ENCODE peak calls at places on chromosomes 12 and 14, in eight cellular contexts. L is tibial artery; A is activated CD8-positive, alpha-beta T cell treated with anti-CD3 and anti-CD28 coated beads for 36 hours; T is MCF 10A; Q is lower leg skin; X is GM06990; S is progenitor cell of endocrine pancreas; Z is AG04450. M is an unnamed sample.

GRCh38 chr12:15688202-15688736 is 100.9 kb downstream of the EPS8 start:
- DNase-seq in L (peak; percentile 86), A (peak; percentile 5), T (peak; percentile 45), Q (peak; percentile 94), X (no peak), S (no peak), Z (no peak), M (no peak)

GRCh38 chr12:95446511-95446910 is 27.4 kb upstream of the METAP2 start:
- DNase-seq in L (peak; percentile 69), A (no peak), T (no peak), Q (peak; percentile 86), X (no peak), S (peak; percentile 46), Z (no peak), M (no peak)

GRCh38 chr14:25122188-25122587 is 72.2 kb upstream of the STXBP6 start:
- DNase-seq in L (no peak), A (no peak), T (no peak), Q (no peak), X (no peak), S (no peak), Z (no peak), M (no peak)

GRCh38 chr14:67137744-67138371 is 51.4 kb upstream of the GARIN2 start:
- DNase-seq in L (no peak), A (no peak), T (peak; percentile 20), Q (no peak), X (peak; percentile 15), S (no peak), Z (no peak), M (peak; percentile 22)

GRCh38 chr12:88558341-88558867 is 21.9 kb downstream of the KITLG start:
- DNase-seq in L (no peak), A (no peak), T (no peak), Q (no peak), X (no peak), S (no peak), Z (no peak), M (no peak)

GRCh38 chr12:228846-229200 is 14.9 kb upstream of the SLC6A12 start:
- DNase-seq in L (peak; percentile 1), A (no peak), T (no peak), Q (peak; percentile 36), X (no peak), S (no peak), Z (no peak), M (no peak)

GRCh38 chr14:33363687-33364086 is 425.0 kb downstream of the NPAS3 start:
- DNase-seq in L (no peak), A (no peak), T (no peak), Q (no peak), X (no peak), S (no peak), Z (no peak), M (no peak)

GRCh38 chr12:110514363-110514762 is 12.2 kb downstream of the RAD9B start:
- DNase-seq in L (no peak), A (no peak), T (no peak), Q (no peak), X (no peak), S (no peak), Z (no peak), M (no peak)

GRCh38 chr14:61690982-61691381 is 4.3 kb upstream of the HIF1A start:
- DNase-seq in L (no peak), A (no peak), T (no peak), Q (no peak), X (no peak), S (no peak), Z (no peak), M (peak; percentile 26)

GRCh38 chr12:120690978-120691377 is 4.0 kb downstream of the MLEC start:
- DNase-seq in L (no peak), A (no peak), T (no peak), Q (no peak), X (no peak), S (no peak), Z (no peak), M (no peak)

GRCh38 chr14:74706101-74706500 is 6.8 kb downstream of the AREL1 start:
- DNase-seq in L (no peak), A (no peak), T (no peak), Q (no peak), X (no peak), S (no peak), Z (no peak), M (no peak)

DNA sequence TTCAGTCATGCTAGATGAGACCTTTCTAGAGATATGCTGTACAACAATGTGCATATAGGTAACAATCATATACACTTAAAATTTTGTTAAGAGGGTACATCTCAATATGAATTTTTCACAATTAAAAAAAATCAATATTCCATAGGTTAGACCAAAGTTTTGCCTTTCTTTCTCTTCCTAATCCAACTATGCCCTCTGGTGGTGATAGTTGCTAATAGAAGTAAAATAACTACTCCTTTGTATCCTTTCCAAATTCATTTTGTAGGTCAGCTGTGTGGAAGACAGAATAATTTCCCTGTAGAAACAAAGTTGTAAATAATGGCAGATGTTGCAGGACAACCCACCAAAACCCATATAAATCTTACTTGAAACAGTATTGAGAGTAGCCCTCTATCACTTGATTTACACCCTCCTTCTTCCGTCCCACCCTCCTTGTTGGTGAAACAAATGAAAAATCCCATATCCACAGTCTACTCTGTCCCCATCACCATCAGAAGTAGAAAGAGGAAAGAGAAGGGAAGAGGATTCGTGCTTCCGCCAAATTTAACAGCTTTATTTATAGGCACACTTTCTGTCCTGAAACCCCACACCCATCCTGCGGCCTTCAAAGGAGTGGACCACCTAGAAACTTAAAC is 34.2 kb upstream of the KICS2 start:
- DNase-seq in L (no peak), A (no peak), T (peak; percentile 76), Q (no peak), X (no peak), S (no peak), Z (peak; percentile 27), M (peak; percentile 48)
- TF ChIP-seq CTCF in L (peak; percentile 60), A (peak; percentile 84), T (peak; percentile 68), Q (no peak), X (peak; percentile 51), S (peak; percentile 82), Z (peak; percentile 67), M (peak; percentile 31)

DNA sequence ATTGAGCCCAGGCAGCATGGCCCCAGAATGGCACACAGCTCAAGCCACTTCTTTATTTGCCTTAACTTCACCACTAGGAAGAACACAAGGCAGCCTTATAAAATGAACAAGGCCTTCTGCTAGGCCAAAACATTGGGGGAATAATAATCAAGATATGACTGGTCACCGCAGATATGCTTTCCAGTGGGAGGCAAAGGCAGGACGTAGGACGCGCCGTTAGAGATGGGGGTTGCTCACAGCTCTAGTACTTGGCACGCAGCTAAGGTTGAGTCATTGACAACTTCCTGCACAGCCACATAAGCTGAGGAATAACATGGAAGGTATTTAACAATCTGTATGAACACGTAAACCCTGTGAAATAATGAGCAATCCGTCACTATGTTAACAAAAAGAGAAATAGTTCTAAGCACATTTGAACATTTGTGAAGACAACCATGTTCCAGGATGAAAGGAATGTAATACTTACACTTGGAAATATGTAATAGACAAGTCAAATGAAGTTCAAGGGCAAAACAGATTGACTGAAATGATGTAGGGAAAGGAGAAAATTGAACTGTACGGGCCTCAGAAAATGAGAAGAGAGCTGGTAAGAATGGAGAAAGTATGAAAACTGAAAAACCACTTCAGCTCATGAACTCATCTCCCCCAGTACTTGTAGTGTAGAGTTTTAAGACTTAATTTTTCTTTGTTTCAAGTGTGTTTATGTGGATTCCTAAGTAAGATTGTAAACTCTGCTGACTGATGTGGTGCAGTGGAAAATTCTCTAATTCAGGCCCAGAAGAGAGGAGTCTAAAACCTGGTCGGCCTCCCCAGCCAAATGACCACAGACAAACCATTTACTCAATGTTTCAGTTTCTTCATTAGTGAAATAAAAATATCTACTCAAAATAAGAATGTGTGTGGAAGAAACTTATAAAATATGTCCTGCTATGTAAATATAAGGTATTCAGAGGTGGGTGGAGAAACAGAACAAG is 59.3 kb upstream of the CCDC91 start:
- DNase-seq in L (no peak), A (peak; percentile 4), T (peak; percentile 87), Q (no peak), X (no peak), S (no peak), Z (peak; percentile 94), M (no peak)
- TF ChIP-seq CTCF in L (no peak), A (no peak), T (no peak), Q (no peak), X (no peak), S (no peak), Z (no peak), M (no peak)

DNA sequence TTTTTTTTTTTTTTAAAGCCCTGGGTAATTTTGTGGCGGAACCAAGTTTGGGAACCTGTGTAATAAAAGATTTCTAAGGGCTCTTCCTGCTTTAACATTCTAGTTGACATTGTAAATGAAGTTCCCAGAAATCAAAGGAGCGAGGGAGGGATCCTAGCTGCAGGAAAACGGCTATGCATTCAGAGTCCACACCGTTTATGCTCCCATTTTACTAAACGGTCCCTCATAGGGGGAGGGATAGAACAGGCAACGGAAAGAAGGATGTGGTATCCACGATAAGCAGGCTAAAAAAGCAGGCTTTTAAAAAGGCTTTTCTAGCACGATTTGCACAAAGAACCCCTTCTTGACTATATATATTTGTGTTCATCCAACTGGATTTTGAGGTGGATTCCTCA is 571 bp downstream of the SYNJ2BP start:
- DNase-seq in L (no peak), A (no peak), T (no peak), Q (no peak), X (no peak), S (no peak), Z (no peak), M (no peak)
- TF ChIP-seq CTCF in L (no peak), A (no peak), T (no peak), Q (no peak), X (no peak), S (no peak), Z (no peak), M (no peak)

DNA sequence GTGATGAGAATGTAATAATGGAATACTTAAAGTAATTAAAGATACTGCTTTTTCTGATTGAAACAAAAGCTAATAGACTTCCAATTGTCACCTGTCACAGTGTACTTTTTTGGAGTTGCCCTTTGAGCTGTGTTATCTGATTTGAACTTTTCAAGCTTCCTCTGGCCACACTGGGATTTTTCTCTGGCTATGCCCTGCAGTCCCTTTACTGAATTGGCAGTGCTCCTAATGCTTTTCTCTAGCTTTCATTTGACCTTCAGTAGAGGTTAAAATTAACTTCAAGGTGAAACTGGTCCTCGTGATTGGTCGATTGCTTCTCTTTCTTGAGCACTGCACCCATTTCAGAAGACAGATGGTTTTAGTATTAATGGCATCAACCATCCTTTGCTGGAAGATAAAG is 89.2 kb downstream of the CRADD start:
- DNase-seq in L (no peak), A (no peak), T (no peak), Q (no peak), X (no peak), S (no peak), Z (no peak), M (no peak)
- TF ChIP-seq CTCF in L (no peak), A (no peak), T (no peak), Q (no peak), X (no peak), S (no peak), Z (no peak), M (no peak)

M was measured in GM13976.